ENCODE peak calls at places on chromosomes 4 and X, in six cellular contexts. O is T follicular helper cell, I is stomach, V is right cardiac atrium, Q is T-cell, T is non-pigmented ciliary epithelial cell. R is an unnamed sample.

GRCh38 chr4:8472689-8473197 is 32.2 kb downstream of the TRMT44 start:
- DNase-seq in O (no peak), I (no peak), V (no peak), Q (no peak), T (peak), R (no peak)

GRCh38 chr4:6277935-6278800 is 8.5 kb downstream of the WFS1 start:
- DNase-seq in O (no peak), I (no peak), V (no peak), Q (no peak), T (no peak), R (no peak)

GRCh38 chr4:7254736-7255487 is 62.6 kb downstream of the SORCS2 start:
- DNase-seq in O (no peak), I (no peak), V (no peak), Q (no peak), T (no peak), R (no peak)

GRCh38 chr4:19319607-19320006 is 932.1 kb upstream of the SLIT2 start:
- DNase-seq in O (no peak), I (no peak), V (no peak), Q (no peak), T (no peak), R (no peak)

GRCh38 chr4:142708231-142708630 is 137.9 kb downstream of the INPP4B start:
- DNase-seq in O (no peak), I (no peak), V (no peak), Q (no peak), T (no peak), R (no peak)

GRCh38 chr4:112951362-112951962 is 98.0 kb upstream of the ANK2 start:
- DNase-seq in O (no peak), I (no peak), V (no peak), Q (no peak), T (no peak), R (no peak)

GRCh38 chr4:75845992-75846391 is 56.3 kb downstream of the PPEF2 start:
- DNase-seq in O (no peak), I (no peak), V (no peak), Q (no peak), T (no peak), R (no peak)

GRCh38 chr4:187235456-187236170 is 512.0 kb upstream of the FAT1 start:
- DNase-seq in O (no peak), I (no peak), V (no peak), Q (no peak), T (no peak), R (no peak)

GRCh38 chr4:111031180-111031579 is 408.3 kb upstream of the PITX2 start:
- DNase-seq in O (no peak), I (no peak), V (no peak), Q (no peak), T (no peak), R (no peak)

GRCh38 chrX:24646745-24647182 is 383 bp downstream of the PCYT1B start:
- DNase-seq in O (no peak), I (no peak), V (no peak), Q (no peak), T (no peak), R (no peak)

GRCh38 chr4:3248178-3248480 is 830 bp upstream of the MSANTD1 start:
- DNase-seq in O (no peak), I (no peak), V (no peak), Q (no peak), T (no peak), R (no peak)

GRCh38 chrX:121349263-121349662 is 301.9 kb downstream of the GLUD2 start:
- DNase-seq in O (no peak), I (no peak), V (no peak), Q (no peak), T (no peak), R (no peak)

GRCh38 chr4:189763573-189763972 is 177.1 kb upstream of the FRG1 start:
- DNase-seq in O (no peak), I (no peak), V (no peak), Q (no peak), T (no peak), R (no peak)

GRCh38 chr4:101022151-101023024 is 324.9 kb downstream of the PPP3CA start:
- DNase-seq in O (no peak), I (no peak), V (peak), Q (no peak), T (no peak), R (no peak)

GRCh38 chr4:109207060-109207459 is 95.4 kb downstream of the COL25A1 start:
- DNase-seq in O (no peak), I (no peak), V (no peak), Q (no peak), T (peak), R (no peak)

GRCh38 chrX:72271091-72271490 is 6.0 kb downstream of the RPS4X start:
- DNase-seq in O (no peak), I (no peak), V (no peak), Q (no peak), T (no peak), R (no peak)

GRCh38 chr4:35982318-35982717 is 262.0 kb downstream of the ARAP2 start:
- DNase-seq in O (no peak), I (no peak), V (no peak), Q (no peak), T (no peak), R (no peak)

GRCh38 chr4:36351082-36351666 is 69.8 kb downstream of the DTHD1 start:
- DNase-seq in O (peak), I (peak), V (peak), Q (peak), T (no peak), R (peak)

GRCh38 chrX:74421181-74422028 is at the start of gene SLC16A2:
- DNase-seq in O (no peak), I (peak), V (peak), Q (peak), T (no peak), R (peak)

GRCh38 chrX:107747596-107748161 is 27.9 kb downstream of the TSC22D3 start:
- DNase-seq in O (no peak), I (no peak), V (no peak), Q (no peak), T (no peak), R (no peak)

GRCh38 chrX:41265615-41266014 is 68.3 kb upstream of the DDX3X start:
- DNase-seq in O (peak), I (no peak), V (no peak), Q (peak), T (no peak), R (peak)

GRCh38 chr4:86918539-86919072 is 16.2 kb upstream of the AFF1 start:
- DNase-seq in O (no peak), I (no peak), V (no peak), Q (no peak), T (no peak), R (no peak)

GRCh38 chr4:48126621-48127020 is 7.4 kb downstream of the TXK start:
- DNase-seq in O (no peak), I (no peak), V (no peak), Q (no peak), T (no peak), R (no peak)

GRCh38 chrX:47143894-47144625 is 442 bp downstream of the NDUFB11 start:
- DNase-seq in O (no peak), I (no peak), V (peak), Q (no peak), T (no peak), R (no peak)

GRCh38 chr4:152118819-152119553 is 358.2 kb upstream of the GATB start:
- DNase-seq in O (no peak), I (no peak), V (no peak), Q (no peak), T (no peak), R (no peak)

GRCh38 chr4:186249785-186250739 is 15.9 kb upstream of the F11 start:
- DNase-seq in O (no peak), I (no peak), V (no peak), Q (no peak), T (peak), R (no peak)

GRCh38 chr4:87251104-87251503 is 30.7 kb upstream of the KLHL8 start:
- DNase-seq in O (no peak), I (peak), V (no peak), Q (no peak), T (no peak), R (no peak)

GRCh38 chrX:72027914-72028307 is 103.8 kb downstream of the RTL5 start:
- DNase-seq in O (no peak), I (no peak), V (no peak), Q (no peak), T (no peak), R (no peak)

GRCh38 chr4:67581208-67581857 is 22.8 kb downstream of the STAP1 start:
- DNase-seq in O (no peak), I (no peak), V (no peak), Q (no peak), T (no peak), R (no peak)

GRCh38 chr4:673349-674091 is 556 bp downstream of the ATP5ME start:
- DNase-seq in O (no peak), I (peak), V (peak), Q (no peak), T (no peak), R (no peak)

GRCh38 chrX:21004835-21005234 is 369.4 kb upstream of the CNKSR2 start:
- DNase-seq in O (no peak), I (no peak), V (no peak), Q (no peak), T (no peak), R (no peak)

GRCh38 chrX:10216208-10216607 is 59.4 kb downstream of the CLCN4 start:
- DNase-seq in O (no peak), I (no peak), V (no peak), Q (no peak), T (no peak), R (no peak)

GRCh38 chr4:105605493-105605892 is 53.1 kb downstream of the ARHGEF38 start:
- DNase-seq in O (no peak), I (no peak), V (no peak), Q (no peak), T (no peak), R (no peak)

GRCh38 chr4:145345401-145345800 is 136.3 kb upstream of the SMAD1 start:
- DNase-seq in O (no peak), I (no peak), V (no peak), Q (no peak), T (peak), R (no peak)

GRCh38 chr4:181569553-181569952 is 673.6 kb upstream of the TENM3 start:
- DNase-seq in O (no peak), I (no peak), V (no peak), Q (no peak), T (no peak), R (no peak)

GRCh38 chr4:75002381-75002780 is 69.5 kb downstream of the PARM1 start:
- DNase-seq in O (no peak), I (no peak), V (no peak), Q (no peak), T (no peak), R (no peak)

GRCh38 chr4:171813195-171813955 is at the start of gene GALNTL6:
- DNase-seq in O (no peak), I (no peak), V (peak), Q (no peak), T (no peak), R (no peak)

GRCh38 chr4:85489273-85489672 is 14.3 kb downstream of the ARHGAP24 start:
- DNase-seq in O (no peak), I (no peak), V (no peak), Q (no peak), T (no peak), R (no peak)

R was measured in effector CD8-positive, alpha-beta T cell.